ENCODE peak calls at places on chromosomes 13 and 19, in ten cellular contexts. F is spleen, N is tibial nerve, M is ovary, Y is suprapubic skin, U is prostate gland, D is A549, X is adrenal gland, J is uterus, E is esophagus squamous epithelium. C is an unnamed sample.

GRCh38 chr13:42549555-42549941 is 24.4 kb upstream of the TNFSF11 start:
- DNase-seq in F (no peak), N (no peak), M (no peak), Y (no peak), U (no peak), D (no peak), X (no peak), J (no peak), E (no peak), C (no peak)

GRCh38 chr19:9565900-9566705 is 18.2 kb downstream of the ZNF121 start:
- DNase-seq in F (no peak), N (no peak), M (no peak), Y (no peak), U (no peak), D (no peak), X (no peak), J (no peak), E (no peak), C (no peak)

GRCh38 chr13:51251480-51251879 is 29.3 kb downstream of the FAM124A start:
- DNase-seq in F (no peak), N (no peak), M (no peak), Y (no peak), U (no peak), D (no peak), X (no peak), J (no peak), E (no peak), C (no peak)

GRCh38 chr19:18700501-18701249 is 17.2 kb downstream of the CRTC1 start:
- DNase-seq in F (peak), N (peak), M (peak), Y (no peak), U (peak), D (no peak), X (peak), J (peak), E (peak), C (peak)

GRCh38 chr19:35712529-35712909 is 5.3 kb upstream of the KMT2B start:
- DNase-seq in F (no peak), N (no peak), M (no peak), Y (no peak), U (no peak), D (no peak), X (no peak), J (no peak), E (no peak), C (no peak)

GRCh38 chr19:41225238-41226052 is 6.4 kb downstream of the AXL start:
- DNase-seq in F (no peak), N (peak), M (peak), Y (no peak), U (peak), D (peak), X (peak), J (peak), E (no peak), C (peak)

GRCh38 chr13:42239644-42240043 is 32.3 kb upstream of the AKAP11 start:
- DNase-seq in F (no peak), N (no peak), M (no peak), Y (no peak), U (no peak), D (no peak), X (no peak), J (no peak), E (no peak), C (no peak)

GRCh38 chr13:41352935-41353801 is 42.1 kb downstream of the NAA16 start:
- DNase-seq in F (no peak), N (no peak), M (peak), Y (no peak), U (no peak), D (peak), X (no peak), J (no peak), E (no peak), C (no peak)

GRCh38 chr19:54532528-54532927 is 29.9 kb downstream of the LAIR2 start:
- DNase-seq in F (no peak), N (no peak), M (no peak), Y (no peak), U (no peak), D (no peak), X (no peak), J (no peak), E (no peak), C (no peak)

GRCh38 chr19:19615086-19615485 is 3.4 kb downstream of the PBX4 start:
- DNase-seq in F (no peak), N (no peak), M (no peak), Y (no peak), U (no peak), D (no peak), X (no peak), J (no peak), E (no peak), C (no peak)

GRCh38 chr13:112907916-112908315 is 61.1 kb upstream of the MCF2L start:
- DNase-seq in F (no peak), N (no peak), M (no peak), Y (peak), U (no peak), D (no peak), X (no peak), J (no peak), E (no peak), C (no peak)

GRCh38 chr13:23778007-23778687 is 111.1 kb downstream of the MIPEP start:
- DNase-seq in F (no peak), N (no peak), M (no peak), Y (no peak), U (no peak), D (no peak), X (no peak), J (no peak), E (no peak), C (no peak)

GRCh38 chr19:16462757-16463250 is 9.0 kb downstream of the EPS15L1 start:
- DNase-seq in F (no peak), N (no peak), M (no peak), Y (no peak), U (no peak), D (no peak), X (peak), J (no peak), E (no peak), C (peak)

GRCh38 chr13:49954674-49955455 is 18.7 kb upstream of the SPRYD7 start:
- DNase-seq in F (no peak), N (no peak), M (no peak), Y (no peak), U (no peak), D (no peak), X (no peak), J (no peak), E (no peak), C (peak)

GRCh38 chr13:33153421-33154381 is 131.9 kb downstream of the STARD13 start:
- DNase-seq in F (no peak), N (no peak), M (no peak), Y (no peak), U (no peak), D (no peak), X (peak), J (no peak), E (no peak), C (peak)

GRCh38 chr13:34070006-34070405 is 252.1 kb downstream of the RFC3 start:
- DNase-seq in F (no peak), N (no peak), M (no peak), Y (no peak), U (no peak), D (no peak), X (no peak), J (no peak), E (no peak), C (no peak)

GRCh38 chr19:45508931-45509691 is 1.8 kb downstream of the VASP start:
- DNase-seq in F (peak), N (no peak), M (peak), Y (no peak), U (peak), D (peak), X (peak), J (peak), E (no peak), C (peak)

GRCh38 chr13:74966814-74967213 is 515.2 kb downstream of the TBC1D4 start:
- DNase-seq in F (no peak), N (no peak), M (no peak), Y (no peak), U (no peak), D (no peak), X (no peak), J (no peak), E (no peak), C (no peak)

GRCh38 chr19:55545443-55545842 is at the start of gene SBK3:
- DNase-seq in F (no peak), N (no peak), M (no peak), Y (no peak), U (no peak), D (no peak), X (no peak), J (no peak), E (no peak), C (no peak)

GRCh38 chr13:65292488-65292901 is 1937.6 kb downstream of the PCDH9 start:
- DNase-seq in F (no peak), N (no peak), M (no peak), Y (no peak), U (no peak), D (no peak), X (no peak), J (no peak), E (no peak), C (no peak)

GRCh38 chr13:44302948-44303575 is 70.6 kb upstream of the SERP2 start:
- DNase-seq in F (no peak), N (no peak), M (no peak), Y (no peak), U (no peak), D (no peak), X (no peak), J (no peak), E (no peak), C (no peak)

GRCh38 chr19:40134866-40135265 is 44.1 kb upstream of the ZNF780A start:
- DNase-seq in F (no peak), N (no peak), M (no peak), Y (no peak), U (no peak), D (no peak), X (no peak), J (no peak), E (no peak), C (no peak)

GRCh38 chr13:40233731-40234195 is 432.7 kb downstream of the FOXO1 start:
- DNase-seq in F (no peak), N (no peak), M (no peak), Y (no peak), U (peak), D (no peak), X (peak), J (peak), E (no peak), C (no peak)

GRCh38 chr19:751501-752341 is 809 bp downstream of the MISP start:
- DNase-seq in F (no peak), N (no peak), M (no peak), Y (no peak), U (no peak), D (peak), X (no peak), J (no peak), E (no peak), C (peak)

GRCh38 chr13:50119593-50119992 is 104.3 kb downstream of the KCNRG start:
- DNase-seq in F (no peak), N (no peak), M (no peak), Y (no peak), U (no peak), D (no peak), X (no peak), J (no peak), E (no peak), C (no peak)

GRCh38 chr19:1026189-1027019 is at the start of gene CNN2:
- DNase-seq in F (peak), N (peak), M (peak), Y (peak), U (peak), D (peak), X (peak), J (peak), E (no peak), C (peak)

GRCh38 chr19:40213251-40213793 is 4.9 kb downstream of the TTC9B start:
- DNase-seq in F (no peak), N (no peak), M (no peak), Y (no peak), U (no peak), D (no peak), X (no peak), J (no peak), E (no peak), C (no peak)

GRCh38 chr19:3124630-3125029 is 11.2 kb upstream of the GNA15 start:
- DNase-seq in F (no peak), N (no peak), M (no peak), Y (no peak), U (no peak), D (no peak), X (no peak), J (no peak), E (no peak), C (no peak)

GRCh38 chr19:3122512-3122870 is 13.3 kb upstream of the GNA15 start:
- DNase-seq in F (no peak), N (no peak), M (no peak), Y (no peak), U (no peak), D (no peak), X (no peak), J (no peak), E (no peak), C (no peak)

GRCh38 chr19:3121821-3122511 is 13.9 kb upstream of the GNA15 start:
- DNase-seq in F (no peak), N (no peak), M (no peak), Y (no peak), U (no peak), D (no peak), X (no peak), J (no peak), E (no peak), C (no peak)

GRCh38 chr19:3123956-3124355 is 11.9 kb upstream of the GNA15 start:
- DNase-seq in F (no peak), N (no peak), M (no peak), Y (no peak), U (no peak), D (no peak), X (no peak), J (no peak), E (no peak), C (no peak)

DNA sequence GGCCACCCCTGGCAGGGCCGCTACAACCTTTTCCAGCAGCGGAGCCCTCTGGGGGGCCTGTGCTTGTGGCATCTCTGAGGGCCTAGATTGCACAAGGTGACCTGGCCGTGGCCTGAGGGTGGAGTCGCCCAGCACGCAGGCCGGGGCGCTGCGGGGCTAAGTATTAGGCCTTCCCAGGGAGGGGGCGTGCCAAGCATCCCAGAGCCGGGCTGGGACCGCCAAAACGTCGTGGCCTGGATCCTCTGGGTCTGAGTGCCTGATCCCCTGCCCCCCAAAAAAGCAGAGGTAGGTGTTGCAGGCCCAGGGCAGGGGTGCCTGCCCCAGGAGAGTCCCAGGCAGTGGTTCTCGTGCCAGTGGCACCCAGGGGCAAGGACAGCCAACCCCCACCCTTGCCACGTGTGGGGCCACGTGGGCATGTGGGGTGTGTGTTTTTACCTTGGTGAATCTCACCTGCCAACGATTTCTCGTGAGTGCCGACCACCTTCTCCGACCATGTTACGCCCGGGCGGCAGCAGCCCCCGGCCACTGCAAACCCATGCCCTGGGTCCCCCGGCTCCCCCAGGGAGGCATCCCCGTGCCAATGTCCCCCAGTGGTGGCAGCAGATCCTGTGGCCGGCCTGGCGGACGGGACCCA is 12.6 kb upstream of the GNA15 start:
- DNase-seq in F (no peak), N (no peak), M (peak), Y (no peak), U (no peak), D (no peak), X (no peak), J (no peak), E (no peak), C (no peak)
- TF ChIP-seq POLR2A in F (no peak), N (no peak), M (no peak), Y (no peak), U (no peak), D (no peak), X (no peak), J (no peak), E (no peak), C (no peak)

DNA sequence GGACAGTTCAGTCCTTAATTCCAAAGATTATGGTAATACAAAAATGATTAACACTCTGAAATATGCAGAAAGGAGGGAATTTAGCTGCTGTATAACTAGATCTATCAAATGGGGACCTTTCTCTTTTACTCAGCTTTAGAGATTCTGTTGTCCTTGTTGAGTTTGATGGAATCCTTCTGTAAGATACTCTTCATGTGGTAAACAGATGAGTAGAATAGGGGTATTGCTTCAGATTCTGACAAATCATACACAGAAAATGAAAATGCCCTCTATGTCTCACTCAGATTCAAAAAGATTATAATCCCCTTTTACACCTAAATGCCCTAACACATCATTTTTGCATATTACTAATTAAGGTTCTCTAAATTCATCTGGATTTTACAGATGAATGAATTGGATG is 50.7 kb downstream of the ARHGAP35 start:
- DNase-seq in F (no peak), N (no peak), M (no peak), Y (no peak), U (no peak), D (no peak), X (no peak), J (no peak), E (no peak), C (no peak)
- TF ChIP-seq POLR2A in F (no peak), N (no peak), M (no peak), Y (no peak), U (no peak), D (no peak), X (no peak), J (no peak), E (no peak), C (no peak)

GRCh38 chr13:114065141-114065925 is 67.1 kb downstream of the RASA3 start:
- DNase-seq in F (peak), N (peak), M (peak), Y (peak), U (peak), D (peak), X (peak), J (peak), E (peak), C (peak)
- TF ChIP-seq POLR2A in F (no peak), N (peak), M (peak), Y (no peak), U (peak), D (peak), X (peak), J (peak), E (peak), C (peak)

GRCh38 chr13:46295531-46296464 is 84.1 kb downstream of the LRRC63 start:
- DNase-seq in F (no peak), N (no peak), M (no peak), Y (no peak), U (no peak), D (no peak), X (peak), J (no peak), E (no peak), C (peak)
- TF ChIP-seq POLR2A in F (no peak), N (no peak), M (no peak), Y (no peak), U (no peak), D (no peak), X (no peak), J (no peak), E (no peak), C (no peak)

DNA sequence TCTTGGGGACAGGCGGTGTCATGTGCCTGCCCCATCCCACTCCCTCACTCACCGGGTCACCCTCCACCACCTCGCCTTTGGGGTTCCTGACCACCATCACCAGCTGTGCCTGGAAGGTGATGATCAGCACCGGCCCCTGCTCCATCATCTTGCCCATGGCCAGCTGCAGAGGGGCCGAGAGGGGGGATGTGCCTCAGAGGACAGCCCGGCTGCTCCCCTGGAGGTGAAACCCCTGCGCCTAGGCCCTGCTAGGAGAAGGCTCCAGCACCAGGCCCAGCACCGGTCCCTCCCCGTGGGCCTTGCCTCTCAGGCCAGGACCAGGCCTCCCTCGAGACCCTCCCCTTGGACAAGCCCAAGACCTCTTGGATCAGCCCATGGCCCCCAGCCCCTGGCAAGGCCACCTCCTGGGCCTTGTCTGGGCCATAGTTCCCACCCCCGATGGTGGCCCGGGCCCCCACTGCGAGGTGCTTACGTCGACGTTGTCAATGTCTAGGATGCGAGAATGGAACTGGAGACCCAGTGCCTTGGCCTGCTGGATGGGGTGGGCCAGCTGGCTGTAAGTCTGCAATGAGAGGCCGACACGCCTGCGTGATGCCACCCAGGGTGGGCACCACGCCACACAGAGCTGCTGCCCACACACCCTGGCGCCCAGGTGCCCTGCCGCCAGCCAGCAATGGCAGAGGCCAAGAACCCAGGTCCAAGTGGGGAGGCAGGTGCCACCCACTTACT is 1.8 kb upstream of the CTXN1 start:
- DNase-seq in F (no peak), N (no peak), M (peak), Y (no peak), U (no peak), D (no peak), X (peak), J (no peak), E (no peak), C (no peak)
- TF ChIP-seq POLR2A in F (no peak), N (no peak), M (no peak), Y (no peak), U (no peak), D (no peak), X (no peak), J (no peak), E (no peak), C (no peak)

GRCh38 chr19:49362048-49362925 is at the start of gene TEAD2:
- DNase-seq in F (peak), N (peak), M (peak), Y (peak), U (peak), D (peak), X (peak), J (peak), E (no peak), C (peak)
- TF ChIP-seq POLR2A in F (no peak), N (no peak), M (peak), Y (no peak), U (peak), D (peak), X (peak), J (peak), E (no peak), C (peak)

GRCh38 chr19:12139885-12140544 is at the start of gene ZNF20:
- DNase-seq in F (peak), N (peak), M (peak), Y (peak), U (peak), D (no peak), X (peak), J (peak), E (peak), C (peak)
- TF ChIP-seq POLR2A in F (no peak), N (no peak), M (peak), Y (no peak), U (peak), D (no peak), X (peak), J (peak), E (no peak), C (peak)

DNA sequence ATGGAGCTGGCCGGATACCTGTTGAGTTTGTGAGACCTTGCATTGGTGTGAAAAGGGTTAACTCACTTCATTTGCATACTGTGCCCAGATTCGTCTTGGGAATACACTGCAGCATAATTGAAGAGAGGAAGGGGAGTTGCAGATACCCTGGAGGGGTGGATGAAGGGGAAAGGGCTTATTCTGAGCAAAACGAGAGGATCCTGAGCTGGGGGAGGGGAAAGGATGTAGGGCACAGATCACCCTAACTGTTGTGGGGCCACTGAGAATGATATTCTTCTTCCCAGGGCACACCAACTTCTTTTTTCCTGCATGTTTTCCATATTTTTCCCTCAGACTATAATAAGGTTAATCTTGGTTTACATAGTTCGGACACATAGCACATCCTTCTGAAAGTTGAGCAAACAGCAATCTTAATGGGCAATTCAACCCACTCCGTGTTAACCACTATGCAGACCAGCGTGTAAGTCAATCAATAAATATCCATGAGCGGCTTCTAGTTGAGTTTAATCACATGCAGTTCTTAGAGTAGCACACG is 11.7 kb upstream of the PTPRS start:
- DNase-seq in F (no peak), N (no peak), M (no peak), Y (no peak), U (no peak), D (no peak), X (no peak), J (no peak), E (no peak), C (no peak)
- TF ChIP-seq POLR2A in F (no peak), N (no peak), M (no peak), Y (no peak), U (no peak), D (no peak), X (no peak), J (no peak), E (no peak), C (no peak)